ENCODE peak calls at places on chromosomes 13 and 19, in nine cellular contexts. J, V, T, B, D, Y, S, K and P are unnamed samples.

GRCh38 chr19:12513531-12514061 is 29.0 kb upstream of the ZNF709 start:
- DNase-seq in B (no peak), D (no peak), J (peak), S (no peak), T (no peak), V (no peak), Y (no peak), K (peak), P (no peak)

GRCh38 chr13:20609145-20609544 is 42.2 kb downstream of the IFT88 start:
- DNase-seq in K (no peak), T (no peak), D (no peak), Y (no peak), V (peak), B (no peak), S (no peak), J (no peak), P (no peak)

GRCh38 chr13:27038323-27038722 is 133.3 kb downstream of the USP12 start:
- DNase-seq in J (no peak), V (peak), K (no peak), B (no peak), T (no peak), D (no peak), S (peak), Y (no peak), P (no peak)

GRCh38 chr19:54388001-54388802 is 23.5 kb upstream of the LAIR1 start:
- DNase-seq in Y (no peak), J (peak), T (no peak), D (peak), V (peak), S (no peak), K (peak), B (no peak), P (no peak)

GRCh38 chr19:31694761-31695160 is 345.5 kb upstream of the TSHZ3 start:
- DNase-seq in K (no peak), B (no peak), J (no peak), V (no peak), S (no peak), T (no peak), Y (no peak), D (no peak), P (no peak)

GRCh38 chr13:105327727-105328126 is 1207.7 kb downstream of the EFNB2 start:
- DNase-seq in S (no peak), B (peak), K (no peak), D (no peak), V (peak), T (no peak), J (no peak), Y (no peak), P (no peak)

GRCh38 chr13:112635323-112635722 is 47.4 kb upstream of the TUBGCP3 start:
- DNase-seq in T (no peak), Y (no peak), K (no peak), J (no peak), V (no peak), B (no peak), S (no peak), D (no peak), P (no peak)

GRCh38 chr13:101258071-101258470 is 158.2 kb downstream of the NALCN start:
- DNase-seq in Y (peak), J (no peak), S (peak), T (peak), D (peak), V (peak), B (peak), K (no peak), P (peak)

GRCh38 chr19:13153627-13154240 is 3.5 kb downstream of the IER2 start:
- DNase-seq in K (no peak), S (no peak), D (no peak), Y (peak), V (peak), B (peak), J (no peak), T (no peak), P (no peak)

GRCh38 chr19:32692727-32693061 is 1.1 kb downstream of the NUDT19 start:
- DNase-seq in V (no peak), S (no peak), J (no peak), K (no peak), D (no peak), B (no peak), T (no peak), Y (no peak), P (no peak)

GRCh38 chr19:708154-709141 is at the start of gene PALM:
- DNase-seq in B (no peak), S (no peak), D (no peak), Y (no peak), V (no peak), J (no peak), K (peak), T (no peak), P (no peak)

GRCh38 chr19:15702590-15702930 is 25.3 kb upstream of the OR10H2 start:
- DNase-seq in D (no peak), T (no peak), S (no peak), J (peak), Y (peak), K (peak), B (peak), V (peak), P (no peak)

GRCh38 chr13:27830010-27830409 is 37.7 kb downstream of the GSX1 start:
- DNase-seq in Y (peak), V (peak), J (peak), K (peak), S (no peak), B (no peak), D (peak), T (no peak), P (no peak)